ENCODE peak calls at places on chromosome 15, in six cellular contexts. One of them, this sample, is unnamed.

GRCh38 chr15:71366926-71367325 is 251.7 kb downstream of the THSD4 start:
- DNase-seq in cerebellum: no peak
- DNase-seq in AG09309: no peak
- DNase-seq in left colon: no peak
- DNase-seq in HuH-7.5: peak; percentile 42
- DNase-seq in NCI-H1930: no peak
- DNase-seq in this sample: no peak

GRCh38 chr15:79463043-79463780 is 31.1 kb downstream of the MINAR1 start:
- DNase-seq in AG09309: no peak
- DNase-seq in left colon: no peak
- DNase-seq in HuH-7.5: no peak
- DNase-seq in cerebellum: no peak
- DNase-seq in NCI-H1930: no peak
- DNase-seq in this sample: no peak

GRCh38 chr15:22887157-22887951 is 48.9 kb downstream of the NIPA2 start:
- DNase-seq in left colon: peak; percentile 39
- DNase-seq in AG09309: peak; percentile 45
- DNase-seq in NCI-H1930: no peak
- DNase-seq in HuH-7.5: no peak
- DNase-seq in cerebellum: no peak
- DNase-seq in this sample: no peak

GRCh38 chr15:51798281-51798680 is 31.2 kb upstream of the TMOD3 start:
- DNase-seq in cerebellum: no peak
- DNase-seq in left colon: no peak
- DNase-seq in AG09309: no peak
- DNase-seq in HuH-7.5: no peak
- DNase-seq in NCI-H1930: no peak
- DNase-seq in this sample: no peak

GRCh38 chr15:78979456-78980320 is 34.8 kb upstream of the CTSH start:
- DNase-seq in HuH-7.5: peak; percentile 87
- DNase-seq in NCI-H1930: peak; percentile 27
- DNase-seq in cerebellum: peak; percentile 78
- DNase-seq in AG09309: no peak
- DNase-seq in left colon: peak; percentile 69
- DNase-seq in this sample: peak; percentile 52

GRCh38 chr15:70704166-70704565 is 59.2 kb downstream of the UACA start:
- DNase-seq in left colon: no peak
- DNase-seq in NCI-H1930: no peak
- DNase-seq in HuH-7.5: peak; percentile 25
- DNase-seq in cerebellum: no peak
- DNase-seq in AG09309: no peak
- DNase-seq in this sample: no peak

GRCh38 chr15:38662398-38662797 is 97.8 kb upstream of the RASGRP1 start:
- DNase-seq in NCI-H1930: no peak
- DNase-seq in left colon: no peak
- DNase-seq in HuH-7.5: no peak
- DNase-seq in AG09309: no peak
- DNase-seq in cerebellum: no peak
- DNase-seq in this sample: no peak

GRCh38 chr15:68700395-68701123 is 120.1 kb downstream of the ANP32A start:
- DNase-seq in cerebellum: peak; percentile 84
- DNase-seq in left colon: peak; percentile 13
- DNase-seq in NCI-H1930: no peak
- DNase-seq in AG09309: peak; percentile 21
- DNase-seq in HuH-7.5: no peak
- DNase-seq in this sample: no peak

GRCh38 chr15:48031466-48031865 is 89.3 kb upstream of the SLC24A5 start:
- DNase-seq in AG09309: no peak
- DNase-seq in left colon: no peak
- DNase-seq in HuH-7.5: no peak
- DNase-seq in cerebellum: no peak
- DNase-seq in NCI-H1930: no peak
- DNase-seq in this sample: no peak

GRCh38 chr15:70294906-70295305 is 197.2 kb upstream of the TLE3 start:
- DNase-seq in cerebellum: no peak
- DNase-seq in NCI-H1930: no peak
- DNase-seq in AG09309: no peak
- DNase-seq in HuH-7.5: no peak
- DNase-seq in left colon: no peak
- DNase-seq in this sample: no peak

GRCh38 chr15:76376029-76376428 is 39.5 kb downstream of the ISL2 start:
- DNase-seq in left colon: no peak
- DNase-seq in NCI-H1930: no peak
- DNase-seq in AG09309: no peak
- DNase-seq in cerebellum: no peak
- DNase-seq in HuH-7.5: no peak
- DNase-seq in this sample: no peak

GRCh38 chr15:77076325-77076915 is 5.5 kb upstream of the TSPAN3 start:
- DNase-seq in left colon: no peak
- DNase-seq in cerebellum: no peak
- DNase-seq in AG09309: no peak
- DNase-seq in HuH-7.5: no peak
- DNase-seq in NCI-H1930: no peak
- DNase-seq in this sample: no peak

GRCh38 chr15:63556246-63556645 is 40.9 kb upstream of the FBXL22 start:
- DNase-seq in AG09309: no peak
- DNase-seq in HuH-7.5: no peak
- DNase-seq in NCI-H1930: no peak
- DNase-seq in cerebellum: no peak
- DNase-seq in left colon: no peak
- DNase-seq in this sample: no peak

GRCh38 chr15:77239892-77240608 is 169.1 kb upstream of the TSPAN3 start:
- DNase-seq in NCI-H1930: no peak
- DNase-seq in cerebellum: no peak
- DNase-seq in left colon: no peak
- DNase-seq in AG09309: peak; percentile 13
- DNase-seq in HuH-7.5: no peak
- DNase-seq in this sample: no peak

GRCh38 chr15:91694131-91694828 is 159.2 kb upstream of the SLCO3A1 start:
- DNase-seq in AG09309: peak; percentile 13
- DNase-seq in HuH-7.5: no peak
- DNase-seq in left colon: peak; percentile 27
- DNase-seq in cerebellum: no peak
- DNase-seq in NCI-H1930: no peak
- DNase-seq in this sample: no peak

GRCh38 chr15:78072080-78072892 is 5.2 kb downstream of the TBC1D2B start:
- DNase-seq in AG09309: peak; percentile 81
- DNase-seq in HuH-7.5: no peak
- DNase-seq in NCI-H1930: no peak
- DNase-seq in cerebellum: no peak
- DNase-seq in left colon: peak; percentile 49
- DNase-seq in this sample: no peak

GRCh38 chr15:82646250-82647044 is 716 bp downstream of the CPEB1 start:
- DNase-seq in HuH-7.5: no peak
- DNase-seq in NCI-H1930: no peak
- DNase-seq in left colon: no peak
- DNase-seq in AG09309: no peak
- DNase-seq in cerebellum: no peak
- DNase-seq in this sample: no peak

GRCh38 chr15:42457445-42458442 is 33.2 kb downstream of the ZNF106 start:
- DNase-seq in HuH-7.5: no peak
- DNase-seq in cerebellum: no peak
- DNase-seq in left colon: peak; percentile 25
- DNase-seq in AG09309: peak; percentile 80
- DNase-seq in NCI-H1930: no peak
- DNase-seq in this sample: no peak

GRCh38 chr15:70726753-70727152 is 36.6 kb downstream of the UACA start:
- DNase-seq in HuH-7.5: no peak
- DNase-seq in cerebellum: no peak
- DNase-seq in left colon: no peak
- DNase-seq in AG09309: no peak
- DNase-seq in NCI-H1930: no peak
- DNase-seq in this sample: no peak

GRCh38 chr15:39623550-39623931 is 42.7 kb downstream of the THBS1 start:
- DNase-seq in AG09309: no peak
- DNase-seq in cerebellum: no peak
- DNase-seq in left colon: no peak
- DNase-seq in NCI-H1930: no peak
- DNase-seq in HuH-7.5: no peak
- DNase-seq in this sample: no peak

GRCh38 chr15:72785452-72786243 is 2.1 kb upstream of the ADPGK start:
- DNase-seq in cerebellum: no peak
- DNase-seq in left colon: no peak
- DNase-seq in AG09309: peak; percentile 32
- DNase-seq in NCI-H1930: no peak
- DNase-seq in HuH-7.5: no peak
- DNase-seq in this sample: no peak

GRCh38 chr15:68581725-68582124 is 2.9 kb downstream of the CORO2B start:
- DNase-seq in cerebellum: no peak
- DNase-seq in HuH-7.5: no peak
- DNase-seq in left colon: no peak
- DNase-seq in NCI-H1930: no peak
- DNase-seq in AG09309: no peak
- DNase-seq in this sample: no peak

GRCh38 chr15:57916695-57917094 is 148.8 kb downstream of the ALDH1A2 start:
- DNase-seq in AG09309: no peak
- DNase-seq in HuH-7.5: no peak
- DNase-seq in left colon: no peak
- DNase-seq in NCI-H1930: no peak
- DNase-seq in cerebellum: no peak
- DNase-seq in this sample: no peak

GRCh38 chr15:31483924-31484368 is 157.3 kb downstream of the KLF13 start:
- DNase-seq in AG09309: no peak
- DNase-seq in cerebellum: no peak
- DNase-seq in left colon: peak; percentile 7
- DNase-seq in NCI-H1930: no peak
- DNase-seq in HuH-7.5: no peak
- DNase-seq in this sample: no peak

GRCh38 chr15:56805466-56806146 is 72.3 kb upstream of the ZNF280D start:
- DNase-seq in AG09309: peak; percentile 51
- DNase-seq in HuH-7.5: no peak
- DNase-seq in left colon: no peak
- DNase-seq in cerebellum: no peak
- DNase-seq in NCI-H1930: no peak
- DNase-seq in this sample: no peak

GRCh38 chr15:77104155-77104554 is 33.2 kb upstream of the TSPAN3 start:
- DNase-seq in cerebellum: no peak
- DNase-seq in left colon: no peak
- DNase-seq in AG09309: peak; percentile 31
- DNase-seq in NCI-H1930: no peak
- DNase-seq in HuH-7.5: no peak
- DNase-seq in this sample: no peak

GRCh38 chr15:88810449-88810848 is 7.2 kb downstream of the ACAN start:
- DNase-seq in HuH-7.5: no peak
- DNase-seq in NCI-H1930: no peak
- DNase-seq in AG09309: no peak
- DNase-seq in left colon: no peak
- DNase-seq in cerebellum: no peak
- DNase-seq in this sample: no peak

This sample was measured in 8988T.